ENCODE peak calls at places on chromosomes 16 and 17, in five cellular contexts. One of them, this sample, is unnamed. For H3K4me1, the result is how much of the 10 kb centered on the place peaks cover.

GRCh38 chr16:71929048-71929447 is 33.7 kb downstream of the IST1 start:
- DNase-seq in psoas muscle: no peak
- DNase-seq in neural progenitor cell: no peak
- DNase-seq in ovary: no peak
- DNase-seq in heart right ventricle: no peak
- DNase-seq in this sample: no peak

GRCh38 chr17:57586099-57586702 is 158.9 kb downstream of the CCDC182 start:
- DNase-seq in psoas muscle: no peak
- DNase-seq in neural progenitor cell: no peak
- DNase-seq in ovary: no peak
- DNase-seq in heart right ventricle: no peak
- DNase-seq in this sample: no peak

GRCh38 chr17:1108810-1109605 is 70.8 kb downstream of the ABR start:
- DNase-seq in psoas muscle: peak
- DNase-seq in neural progenitor cell: peak
- DNase-seq in ovary: peak
- DNase-seq in heart right ventricle: peak
- DNase-seq in this sample: no peak

GRCh38 chr17:34420254-34420766 is 57.3 kb upstream of the CCL1 start:
- DNase-seq in psoas muscle: no peak
- DNase-seq in neural progenitor cell: peak
- DNase-seq in ovary: peak
- DNase-seq in heart right ventricle: peak
- DNase-seq in this sample: no peak

GRCh38 chr16:55257971-55258613 is 65.9 kb upstream of the IRX6 start:
- DNase-seq in psoas muscle: peak
- DNase-seq in neural progenitor cell: peak
- DNase-seq in ovary: no peak
- DNase-seq in heart right ventricle: peak
- DNase-seq in this sample: peak

GRCh38 chr17:14359251-14359939 is 58.5 kb downstream of the HS3ST3B1 start:
- DNase-seq in psoas muscle: no peak
- DNase-seq in neural progenitor cell: no peak
- DNase-seq in ovary: no peak
- DNase-seq in heart right ventricle: no peak
- DNase-seq in this sample: no peak

GRCh38 chr16:19885456-19886060 is 910 bp upstream of the GPRC5B start:
- DNase-seq in psoas muscle: peak
- DNase-seq in neural progenitor cell: no peak
- DNase-seq in ovary: peak
- DNase-seq in heart right ventricle: no peak
- DNase-seq in this sample: peak

GRCh38 chr17:81480140-81480917 is 32.3 kb downstream of the ACTG1 start:
- DNase-seq in psoas muscle: peak
- DNase-seq in neural progenitor cell: no peak
- DNase-seq in ovary: peak
- DNase-seq in heart right ventricle: no peak
- DNase-seq in this sample: no peak

GRCh38 chr16:63080736-63081135 is 1044.5 kb upstream of the CDH8 start:
- DNase-seq in psoas muscle: no peak
- DNase-seq in neural progenitor cell: no peak
- DNase-seq in ovary: no peak
- DNase-seq in heart right ventricle: no peak
- DNase-seq in this sample: no peak

GRCh38 chr16:87636050-87636684 is 33.9 kb downstream of the JPH3 start:
- DNase-seq in psoas muscle: peak
- DNase-seq in neural progenitor cell: peak
- DNase-seq in ovary: peak
- DNase-seq in heart right ventricle: peak
- DNase-seq in this sample: peak

GRCh38 chr16:66553223-66553622 is 847 bp downstream of the CKLF start:
- DNase-seq in psoas muscle: no peak
- DNase-seq in neural progenitor cell: no peak
- DNase-seq in ovary: no peak
- DNase-seq in heart right ventricle: no peak
- DNase-seq in this sample: no peak

GRCh38 chr17:76923491-76923890 is 55.3 kb downstream of the MGAT5B start:
- DNase-seq in psoas muscle: no peak
- DNase-seq in neural progenitor cell: no peak
- DNase-seq in ovary: no peak
- DNase-seq in heart right ventricle: no peak
- DNase-seq in this sample: no peak

GRCh38 chr17:19387921-19388521 is 1.0 kb upstream of the MFAP4 start:
- DNase-seq in psoas muscle: no peak
- DNase-seq in neural progenitor cell: no peak
- DNase-seq in ovary: no peak
- DNase-seq in heart right ventricle: no peak
- DNase-seq in this sample: no peak

GRCh38 chr16:1772362-1772907 is at the start of gene EME2:
- DNase-seq in psoas muscle: peak
- DNase-seq in neural progenitor cell: peak
- DNase-seq in ovary: no peak
- DNase-seq in heart right ventricle: no peak
- DNase-seq in this sample: no peak

GRCh38 chr16:11670171-11671131 is 2.2 kb downstream of the SNN start:
- DNase-seq in psoas muscle: peak
- DNase-seq in neural progenitor cell: no peak
- DNase-seq in ovary: no peak
- DNase-seq in heart right ventricle: peak
- DNase-seq in this sample: no peak

GRCh38 chr17:9401434-9401833 is 174.2 kb downstream of the STX8 start:
- DNase-seq in psoas muscle: no peak
- DNase-seq in neural progenitor cell: no peak
- DNase-seq in ovary: no peak
- DNase-seq in heart right ventricle: no peak
- DNase-seq in this sample: no peak

GRCh38 chr16:46690281-46691178 is 1.1 kb downstream of the ORC6 start:
- DNase-seq in psoas muscle: no peak
- DNase-seq in neural progenitor cell: peak
- DNase-seq in ovary: no peak
- DNase-seq in heart right ventricle: no peak
- DNase-seq in this sample: no peak

GRCh38 chr17:73013299-73013698 is 79.2 kb downstream of the SLC39A11 start:
- DNase-seq in psoas muscle: no peak
- DNase-seq in neural progenitor cell: no peak
- DNase-seq in ovary: no peak
- DNase-seq in heart right ventricle: no peak
- DNase-seq in this sample: no peak

GRCh38 chr17:49433000-49433694 is 18.5 kb upstream of the PHB1 start:
- DNase-seq in psoas muscle: no peak
- DNase-seq in neural progenitor cell: no peak
- DNase-seq in ovary: no peak
- DNase-seq in heart right ventricle: no peak
- DNase-seq in this sample: no peak

DNA sequence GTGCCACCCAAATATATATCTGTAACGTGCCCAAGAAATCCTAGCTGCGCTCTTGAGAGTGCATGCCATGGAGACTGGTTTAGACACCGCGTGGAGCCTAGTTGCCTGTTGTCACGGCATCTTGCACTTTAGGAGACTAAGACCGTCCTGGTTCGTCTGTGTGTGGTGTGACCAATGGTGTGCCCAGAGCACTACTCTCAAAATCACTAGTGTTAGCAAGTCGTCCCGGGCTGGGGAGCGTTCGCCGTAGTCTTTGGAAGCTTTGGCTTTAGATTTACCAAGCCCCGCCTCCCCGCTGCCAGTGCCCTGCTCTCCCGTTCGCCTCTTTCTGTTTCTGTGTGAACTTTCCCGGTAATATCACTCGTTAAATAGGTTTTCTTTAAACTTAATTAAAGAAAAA is 27.0 kb downstream of the CLUH start:
- DNase-seq in psoas muscle: no peak
- DNase-seq in neural progenitor cell: peak
- DNase-seq in ovary: no peak
- DNase-seq in heart right ventricle: no peak
- DNase-seq in this sample: no peak
- H3K27ac ChIP-seq in psoas muscle: no peak
- H3K27ac ChIP-seq in neural progenitor cell: peak
- H3K27ac ChIP-seq in ovary: no peak
- H3K27ac ChIP-seq in heart right ventricle: no peak
- H3K27ac ChIP-seq in this sample: no peak

GRCh38 chr16:18829221-18829620 is 27.9 kb upstream of the ARL6IP1 start:
- DNase-seq in psoas muscle: no peak
- DNase-seq in neural progenitor cell: no peak
- DNase-seq in ovary: no peak
- DNase-seq in heart right ventricle: no peak
- DNase-seq in this sample: no peak

GRCh38 chr16:18834873-18835272 is 33.5 kb upstream of the ARL6IP1 start:
- DNase-seq in psoas muscle: no peak
- DNase-seq in neural progenitor cell: no peak
- DNase-seq in ovary: no peak
- DNase-seq in heart right ventricle: no peak
- DNase-seq in this sample: no peak

GRCh38 chr16:18832613-18833012 is 31.3 kb upstream of the ARL6IP1 start:
- DNase-seq in psoas muscle: no peak
- DNase-seq in neural progenitor cell: peak
- DNase-seq in ovary: no peak
- DNase-seq in heart right ventricle: no peak
- DNase-seq in this sample: no peak

GRCh38 chr16:18833707-18834505 is 32.6 kb upstream of the ARL6IP1 start:
- DNase-seq in psoas muscle: no peak
- DNase-seq in neural progenitor cell: no peak
- DNase-seq in ovary: no peak
- DNase-seq in heart right ventricle: no peak
- DNase-seq in this sample: no peak

DNA sequence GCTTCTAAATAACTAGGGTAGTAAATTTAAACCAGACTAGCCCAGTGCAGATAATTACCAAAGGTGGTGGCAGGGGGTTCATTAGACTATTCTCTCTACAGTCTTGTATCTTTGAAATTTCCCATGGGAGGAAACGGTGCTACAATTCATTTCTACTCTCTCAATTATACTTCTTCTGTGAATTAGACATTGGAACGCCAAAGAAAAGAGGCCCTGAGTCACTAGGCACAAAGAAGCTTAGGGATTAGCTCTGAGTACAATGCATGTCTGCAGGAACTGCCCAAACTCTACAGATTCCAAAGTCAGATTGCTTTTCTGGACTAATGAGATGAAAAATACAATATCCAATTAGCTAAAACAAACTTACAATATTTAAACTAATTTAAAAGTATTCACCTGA is 30.7 kb upstream of the ARL6IP1 start:
- DNase-seq in psoas muscle: no peak
- DNase-seq in neural progenitor cell: peak
- DNase-seq in ovary: no peak
- DNase-seq in heart right ventricle: no peak
- DNase-seq in this sample: no peak
- H3K4me1 ChIP-seq in psoas muscle: under half
- H3K4me1 ChIP-seq in neural progenitor cell: under half
- H3K4me1 ChIP-seq in ovary: under half
- H3K4me1 ChIP-seq in heart right ventricle: under half
- H3K4me1 ChIP-seq in this sample: under half

GRCh38 chr17:78617371-78618061 is 40.3 kb upstream of the DNAH17 start:
- DNase-seq in psoas muscle: peak
- DNase-seq in neural progenitor cell: no peak
- DNase-seq in ovary: no peak
- DNase-seq in heart right ventricle: no peak
- DNase-seq in this sample: no peak

GRCh38 chr17:78618264-78619066 is 41.3 kb upstream of the DNAH17 start:
- DNase-seq in psoas muscle: peak
- DNase-seq in neural progenitor cell: no peak
- DNase-seq in ovary: no peak
- DNase-seq in heart right ventricle: peak
- DNase-seq in this sample: no peak

GRCh38 chr17:78615631-78616030 is 38.4 kb upstream of the DNAH17 start:
- DNase-seq in psoas muscle: no peak
- DNase-seq in neural progenitor cell: no peak
- DNase-seq in ovary: no peak
- DNase-seq in heart right ventricle: no peak
- DNase-seq in this sample: no peak

GRCh38 chr17:78619334-78619733 is 42.1 kb upstream of the DNAH17 start:
- DNase-seq in psoas muscle: no peak
- DNase-seq in neural progenitor cell: no peak
- DNase-seq in ovary: no peak
- DNase-seq in heart right ventricle: no peak
- DNase-seq in this sample: no peak

DNA sequence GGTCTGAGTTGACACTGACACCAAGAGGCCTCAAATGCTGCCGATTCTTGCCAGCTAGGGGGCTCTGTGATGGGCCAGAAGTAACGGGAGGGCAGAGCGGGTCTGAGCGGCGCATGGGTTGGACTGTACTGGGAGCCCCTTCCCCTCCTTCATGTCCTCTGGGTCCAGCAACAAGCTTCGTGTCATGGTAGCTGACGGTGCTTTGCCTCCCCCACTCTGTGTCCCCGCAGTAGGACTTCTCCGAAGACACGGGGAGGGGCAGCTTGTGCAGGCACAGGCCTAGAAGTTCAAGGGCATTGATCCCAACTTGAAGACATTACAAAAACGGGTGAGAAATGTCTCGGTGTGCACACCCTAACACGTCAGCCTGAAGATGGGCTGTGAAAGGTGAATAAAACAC is 39.8 kb upstream of the DNAH17 start:
- DNase-seq in psoas muscle: no peak
- DNase-seq in neural progenitor cell: no peak
- DNase-seq in ovary: no peak
- DNase-seq in heart right ventricle: no peak
- DNase-seq in this sample: no peak
- H3K27ac ChIP-seq in psoas muscle: no peak
- H3K27ac ChIP-seq in neural progenitor cell: no peak
- H3K27ac ChIP-seq in ovary: no peak
- H3K27ac ChIP-seq in heart right ventricle: no peak
- H3K27ac ChIP-seq in this sample: no peak

GRCh38 chr17:82910770-82911169 is 70.9 kb upstream of the ZNF750 start:
- DNase-seq in psoas muscle: no peak
- DNase-seq in neural progenitor cell: no peak
- DNase-seq in ovary: no peak
- DNase-seq in heart right ventricle: no peak
- DNase-seq in this sample: no peak

GRCh38 chr17:82914375-82914774 is 74.6 kb upstream of the ZNF750 start:
- DNase-seq in psoas muscle: no peak
- DNase-seq in neural progenitor cell: no peak
- DNase-seq in ovary: no peak
- DNase-seq in heart right ventricle: peak
- DNase-seq in this sample: no peak

GRCh38 chr17:82913304-82914043 is 73.7 kb upstream of the ZNF750 start:
- DNase-seq in psoas muscle: peak
- DNase-seq in neural progenitor cell: peak
- DNase-seq in ovary: no peak
- DNase-seq in heart right ventricle: no peak
- DNase-seq in this sample: no peak

GRCh38 chr17:82911822-82912221 is 72.0 kb upstream of the ZNF750 start:
- DNase-seq in psoas muscle: no peak
- DNase-seq in neural progenitor cell: no peak
- DNase-seq in ovary: no peak
- DNase-seq in heart right ventricle: no peak
- DNase-seq in this sample: no peak

DNA sequence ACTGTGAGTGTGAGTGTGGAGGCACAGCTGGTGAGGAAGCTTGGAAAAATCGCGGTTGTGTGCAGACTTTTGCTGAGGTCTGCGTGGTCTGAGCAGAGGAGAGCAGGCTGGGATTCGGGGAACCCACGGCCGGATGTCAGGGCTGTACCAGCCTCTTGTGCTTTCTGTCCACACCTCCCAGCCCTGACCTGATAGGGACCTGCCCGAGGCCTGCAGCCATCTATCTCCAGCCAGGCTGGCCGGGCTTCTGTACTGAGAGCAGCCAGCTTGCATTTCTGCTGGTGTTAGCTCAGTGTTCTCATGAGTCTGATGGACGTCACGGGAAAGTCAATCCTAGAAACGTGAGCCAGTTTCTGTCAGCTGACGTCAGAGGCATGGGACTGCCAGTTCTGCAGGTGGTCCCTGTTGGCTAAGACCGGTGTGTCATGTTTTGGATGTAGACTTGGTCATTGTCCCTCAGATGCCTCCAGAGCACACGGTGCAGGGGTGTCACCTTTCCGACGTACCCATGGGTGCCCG is 72.8 kb upstream of the ZNF750 start:
- DNase-seq in psoas muscle: peak
- DNase-seq in neural progenitor cell: no peak
- DNase-seq in ovary: no peak
- DNase-seq in heart right ventricle: peak
- DNase-seq in this sample: no peak
- H3K4me1 ChIP-seq in psoas muscle: under half
- H3K4me1 ChIP-seq in neural progenitor cell: under half
- H3K4me1 ChIP-seq in ovary: under half
- H3K4me1 ChIP-seq in heart right ventricle: under half
- H3K4me1 ChIP-seq in this sample: under half